ENCODE peak calls at places on chromosomes 1 and 21, in seven cellular contexts. M, J, P, S, Z, T and W are unnamed samples.
A peak's percentile ranks its signal among the peaks of the same experiment; 100 is the strongest.

GRCh38 chr1:185355947-185356346 is 38.9 kb upstream of the IVNS1ABP start:
- DNase-seq in M (no peak), J (no peak), P (no peak), S (no peak), Z (no peak), T (no peak), W (no peak)

GRCh38 chr21:44551290-44552015 is at the start of gene KRTAP10-2:
- DNase-seq in M (no peak), J (no peak), P (no peak), S (no peak), Z (no peak), T (no peak), W (no peak)

GRCh38 chr1:204320413-204320812 is 39.3 kb downstream of the PLEKHA6 start:
- DNase-seq in M (no peak), J (peak; percentile 92), P (no peak), S (no peak), Z (peak; percentile 81), T (no peak), W (no peak)

GRCh38 chr1:184937729-184938128 is 36.6 kb downstream of the NIBAN1 start:
- DNase-seq in M (no peak), J (no peak), P (no peak), S (no peak), Z (no peak), T (no peak), W (no peak)

GRCh38 chr1:207789792-207790787 is 38.2 kb downstream of the CD46 start:
- DNase-seq in M (no peak), J (peak; percentile 55), P (no peak), S (no peak), Z (no peak), T (no peak), W (no peak)

GRCh38 chr21:38351176-38351959 is 94.6 kb downstream of the KCNJ15 start:
- DNase-seq in M (no peak), J (no peak), P (no peak), S (no peak), Z (no peak), T (no peak), W (no peak)

GRCh38 chr1:39901486-39902120 is at the start of gene MYCL:
- DNase-seq in M (peak; percentile 60), J (peak; percentile 79), P (peak; percentile 93), S (peak; percentile 18), Z (peak; percentile 91), T (peak; percentile 60), W (peak; percentile 92)

GRCh38 chr1:42298520-42298919 is 36.5 kb downstream of the FOXJ3 start:
- DNase-seq in M (no peak), J (no peak), P (no peak), S (no peak), Z (no peak), T (peak; percentile 77), W (no peak)

GRCh38 chr1:209850342-209850979 is 22.7 kb downstream of the UTP25 start:
- DNase-seq in M (peak; percentile 20), J (peak; percentile 77), P (peak; percentile 53), S (no peak), Z (peak; percentile 57), T (no peak), W (peak; percentile 68)

GRCh38 chr1:205883792-205884191 is 33.9 kb upstream of the PM20D1 start:
- DNase-seq in M (no peak), J (no peak), P (no peak), S (no peak), Z (no peak), T (no peak), W (no peak)

GRCh38 chr1:18697541-18697940 is 66.9 kb downstream of the PAX7 start:
- DNase-seq in M (no peak), J (no peak), P (no peak), S (no peak), Z (no peak), T (no peak), W (no peak)

GRCh38 chr1:63955746-63956145 is 181.9 kb downstream of the ROR1 start:
- DNase-seq in M (no peak), J (no peak), P (no peak), S (no peak), Z (peak; percentile 18), T (no peak), W (no peak)

GRCh38 chr1:151858030-151858746 is 4.7 kb upstream of the THEM5 start:
- DNase-seq in M (no peak), J (no peak), P (no peak), S (no peak), Z (peak; percentile 23), T (no peak), W (no peak)

GRCh38 chr1:162069334-162070093 is at the start of gene NOS1AP:
- DNase-seq in M (peak; percentile 49), J (peak; percentile 72), P (peak; percentile 92), S (peak; percentile 52), Z (peak; percentile 79), T (peak; percentile 76), W (peak; percentile 95)

GRCh38 chr1:106978477-106979322 is 77.8 kb upstream of the PRMT6 start:
- DNase-seq in M (no peak), J (peak; percentile 3), P (no peak), S (no peak), Z (no peak), T (no peak), W (no peak)

GRCh38 chr1:7278827-7279752 is 492.0 kb upstream of the VAMP3 start:
- DNase-seq in M (no peak), J (no peak), P (no peak), S (no peak), Z (no peak), T (no peak), W (no peak)

GRCh38 chr1:226457307-226457712 is 49.4 kb upstream of the PARP1 start:
- DNase-seq in M (no peak), J (peak; percentile 45), P (peak; percentile 65), S (peak; percentile 32), Z (no peak), T (peak; percentile 74), W (no peak)

GRCh38 chr1:201624741-201625646 is 86.1 kb downstream of the NAV1 start:
- DNase-seq in M (no peak), J (peak; percentile 99), P (no peak), S (no peak), Z (peak; percentile 54), T (no peak), W (no peak)

GRCh38 chr1:234957330-234958065 is 171.1 kb downstream of the TOMM20 start:
- DNase-seq in M (no peak), J (peak; percentile 83), P (peak; percentile 70), S (no peak), Z (peak; percentile 91), T (no peak), W (no peak)

GRCh38 chr1:40362699-40363098 is 10.8 kb upstream of the SMAP2 start:
- DNase-seq in M (no peak), J (peak; percentile 64), P (no peak), S (no peak), Z (peak; percentile 53), T (no peak), W (no peak)

GRCh38 chr1:217190359-217190758 is 440.5 kb downstream of the GPATCH2 start:
- DNase-seq in M (no peak), J (no peak), P (no peak), S (no peak), Z (no peak), T (no peak), W (no peak)

GRCh38 chr1:70034403-70034802 is 171.0 kb downstream of the LRRC40 start:
- DNase-seq in M (no peak), J (peak; percentile 71), P (peak; percentile 68), S (no peak), Z (peak; percentile 47), T (no peak), W (no peak)

GRCh38 chr1:109579044-109579443 is 30.6 kb downstream of the GNAI3 start:
- DNase-seq in M (no peak), J (no peak), P (no peak), S (no peak), Z (peak; percentile 2), T (no peak), W (no peak)

GRCh38 chr1:163094589-163094988 is 25.4 kb downstream of the RGS4 start:
- DNase-seq in M (no peak), J (no peak), P (no peak), S (no peak), Z (peak; percentile 17), T (no peak), W (no peak)

GRCh38 chr1:241639653-241640148 is 468 bp downstream of the CHML start:
- DNase-seq in M (no peak), J (no peak), P (peak; percentile 51), S (peak; percentile 36), Z (no peak), T (no peak), W (no peak)

GRCh38 chr1:4734791-4735190 is 80.4 kb downstream of the AJAP1 start:
- DNase-seq in M (no peak), J (no peak), P (no peak), S (no peak), Z (no peak), T (no peak), W (no peak)

GRCh38 chr1:215475719-215476525 is 91.2 kb upstream of the KCTD3 start:
- DNase-seq in M (no peak), J (peak; percentile 91), P (no peak), S (no peak), Z (peak; percentile 12), T (no peak), W (no peak)

GRCh38 chr1:180724055-180724454 is 92.2 kb downstream of the XPR1 start:
- DNase-seq in M (no peak), J (no peak), P (no peak), S (no peak), Z (no peak), T (no peak), W (no peak)

GRCh38 chr1:53703174-53703573 is 35.8 kb downstream of the GLIS1 start:
- DNase-seq in M (no peak), J (no peak), P (no peak), S (no peak), Z (no peak), T (no peak), W (no peak)